ENCODE peak calls at places on chromosome 15, in four cellular contexts. One of them, this sample, is unnamed.

GRCh38 chr15:33086500-33087141 is 107.9 kb downstream of the FMN1 start:
- DNase-seq in esophagus squamous epithelium: no peak
- DNase-seq in adrenal gland: no peak
- DNase-seq in gastrocnemius medialis: no peak
- DNase-seq in this sample: no peak

GRCh38 chr15:62105266-62105665 is 38.5 kb downstream of the C2CD4A start:
- DNase-seq in esophagus squamous epithelium: no peak
- DNase-seq in adrenal gland: no peak
- DNase-seq in gastrocnemius medialis: no peak
- DNase-seq in this sample: no peak

GRCh38 chr15:67840747-67841634 is 1.1 kb upstream of the RNU6-1 start:
- DNase-seq in esophagus squamous epithelium: no peak
- DNase-seq in adrenal gland: no peak
- DNase-seq in gastrocnemius medialis: no peak
- DNase-seq in this sample: no peak

GRCh38 chr15:99992611-99993231 is 259.5 kb upstream of the LYSMD4 start:
- DNase-seq in esophagus squamous epithelium: no peak
- DNase-seq in adrenal gland: peak
- DNase-seq in gastrocnemius medialis: no peak
- DNase-seq in this sample: no peak

GRCh38 chr15:93024716-93025624 is 64.0 kb downstream of the RGMA start:
- DNase-seq in esophagus squamous epithelium: no peak
- DNase-seq in adrenal gland: no peak
- DNase-seq in gastrocnemius medialis: no peak
- DNase-seq in this sample: no peak

GRCh38 chr15:70535071-70535954 is 228.0 kb downstream of the UACA start:
- DNase-seq in esophagus squamous epithelium: no peak
- DNase-seq in adrenal gland: no peak
- DNase-seq in gastrocnemius medialis: no peak
- DNase-seq in this sample: no peak

GRCh38 chr15:49155834-49156627 is 632 bp upstream of the COPS2 start:
- DNase-seq in esophagus squamous epithelium: no peak
- DNase-seq in adrenal gland: no peak
- DNase-seq in gastrocnemius medialis: no peak
- DNase-seq in this sample: no peak

GRCh38 chr15:47289667-47290066 is 427.6 kb upstream of the SEMA6D start:
- DNase-seq in esophagus squamous epithelium: no peak
- DNase-seq in adrenal gland: no peak
- DNase-seq in gastrocnemius medialis: no peak
- DNase-seq in this sample: no peak

GRCh38 chr15:95182081-95182480 is 950.7 kb downstream of the MCTP2 start:
- DNase-seq in esophagus squamous epithelium: no peak
- DNase-seq in adrenal gland: no peak
- DNase-seq in gastrocnemius medialis: no peak
- DNase-seq in this sample: no peak

GRCh38 chr15:38895326-38896282 is 331.0 kb upstream of the RASGRP1 start:
- DNase-seq in esophagus squamous epithelium: no peak
- DNase-seq in adrenal gland: no peak
- DNase-seq in gastrocnemius medialis: no peak
- DNase-seq in this sample: no peak

GRCh38 chr15:49645937-49646336 is 25.1 kb downstream of the DTWD1 start:
- DNase-seq in esophagus squamous epithelium: no peak
- DNase-seq in adrenal gland: peak
- DNase-seq in gastrocnemius medialis: no peak
- DNase-seq in this sample: peak

GRCh38 chr15:39936681-39937080 is 2.8 kb downstream of the EIF2AK4 start:
- DNase-seq in esophagus squamous epithelium: no peak
- DNase-seq in adrenal gland: no peak
- DNase-seq in gastrocnemius medialis: no peak
- DNase-seq in this sample: no peak

GRCh38 chr15:81292516-81293001 is 31.4 kb downstream of the STARD5 start:
- DNase-seq in esophagus squamous epithelium: no peak
- DNase-seq in adrenal gland: no peak
- DNase-seq in gastrocnemius medialis: no peak
- DNase-seq in this sample: no peak

GRCh38 chr15:42140383-42141070 is 15.9 kb downstream of the PLA2G4F start:
- DNase-seq in esophagus squamous epithelium: no peak
- DNase-seq in adrenal gland: peak
- DNase-seq in gastrocnemius medialis: no peak
- DNase-seq in this sample: no peak

GRCh38 chr15:52183562-52184173 is 7.5 kb downstream of the GNB5 start:
- DNase-seq in esophagus squamous epithelium: no peak
- DNase-seq in adrenal gland: no peak
- DNase-seq in gastrocnemius medialis: no peak
- DNase-seq in this sample: no peak

GRCh38 chr15:66775127-66776105 is 73.4 kb downstream of the SMAD6 start:
- DNase-seq in esophagus squamous epithelium: no peak
- DNase-seq in adrenal gland: no peak
- DNase-seq in gastrocnemius medialis: no peak
- DNase-seq in this sample: no peak

GRCh38 chr15:69729167-69729748 is 276.6 kb downstream of the RPLP1 start:
- DNase-seq in esophagus squamous epithelium: no peak
- DNase-seq in adrenal gland: peak
- DNase-seq in gastrocnemius medialis: no peak
- DNase-seq in this sample: peak

GRCh38 chr15:72492733-72493132 is 18.6 kb downstream of the ARIH1 start:
- DNase-seq in esophagus squamous epithelium: no peak
- DNase-seq in adrenal gland: no peak
- DNase-seq in gastrocnemius medialis: no peak
- DNase-seq in this sample: no peak

GRCh38 chr15:72135719-72136118 is 17.5 kb downstream of the SENP8 start:
- DNase-seq in esophagus squamous epithelium: no peak
- DNase-seq in adrenal gland: no peak
- DNase-seq in gastrocnemius medialis: no peak
- DNase-seq in this sample: no peak

GRCh38 chr15:99704444-99704838 is 28.8 kb downstream of the LYSMD4 start:
- DNase-seq in esophagus squamous epithelium: no peak
- DNase-seq in adrenal gland: peak
- DNase-seq in gastrocnemius medialis: peak
- DNase-seq in this sample: peak

GRCh38 chr15:86162172-86162591 is 82.5 kb downstream of the AGBL1 start:
- DNase-seq in esophagus squamous epithelium: no peak
- DNase-seq in adrenal gland: no peak
- DNase-seq in gastrocnemius medialis: peak
- DNase-seq in this sample: no peak

GRCh38 chr15:99683000-99683670 is 50.1 kb downstream of the LYSMD4 start:
- DNase-seq in esophagus squamous epithelium: no peak
- DNase-seq in adrenal gland: no peak
- DNase-seq in gastrocnemius medialis: no peak
- DNase-seq in this sample: no peak

GRCh38 chr15:66704019-66704782 is 2.2 kb downstream of the SMAD6 start:
- DNase-seq in esophagus squamous epithelium: no peak
- DNase-seq in adrenal gland: no peak
- DNase-seq in gastrocnemius medialis: no peak
- DNase-seq in this sample: no peak

GRCh38 chr15:98382139-98382538 is 266.2 kb upstream of the IGF1R start:
- DNase-seq in esophagus squamous epithelium: no peak
- DNase-seq in adrenal gland: no peak
- DNase-seq in gastrocnemius medialis: no peak
- DNase-seq in this sample: no peak

GRCh38 chr15:100245855-100246254 is 95.9 kb downstream of the ADAMTS17 start:
- DNase-seq in esophagus squamous epithelium: no peak
- DNase-seq in adrenal gland: peak
- DNase-seq in gastrocnemius medialis: no peak
- DNase-seq in this sample: no peak

GRCh38 chr15:98920091-98920880 is 87.3 kb downstream of the PGPEP1L start:
- DNase-seq in esophagus squamous epithelium: no peak
- DNase-seq in adrenal gland: no peak
- DNase-seq in gastrocnemius medialis: no peak
- DNase-seq in this sample: no peak

GRCh38 chr15:95174880-95175279 is 943.5 kb downstream of the MCTP2 start:
- DNase-seq in esophagus squamous epithelium: no peak
- DNase-seq in adrenal gland: no peak
- DNase-seq in gastrocnemius medialis: no peak
- DNase-seq in this sample: no peak

GRCh38 chr15:78418239-78418638 is 19.8 kb upstream of the IREB2 start:
- DNase-seq in esophagus squamous epithelium: no peak
- DNase-seq in adrenal gland: no peak
- DNase-seq in gastrocnemius medialis: no peak
- DNase-seq in this sample: no peak

GRCh38 chr15:67105065-67105951 is 39.9 kb downstream of the SMAD3 start:
- DNase-seq in esophagus squamous epithelium: no peak
- DNase-seq in adrenal gland: peak
- DNase-seq in gastrocnemius medialis: no peak
- DNase-seq in this sample: no peak

GRCh38 chr15:57323806-57324589 is 52.3 kb upstream of the CGNL1 start:
- DNase-seq in esophagus squamous epithelium: no peak
- DNase-seq in adrenal gland: peak
- DNase-seq in gastrocnemius medialis: no peak
- DNase-seq in this sample: peak
- TF ChIP-seq POLR2A in esophagus squamous epithelium: no peak
- TF ChIP-seq POLR2A in adrenal gland: no peak
- TF ChIP-seq POLR2A in gastrocnemius medialis: no peak
- TF ChIP-seq POLR2A in this sample: no peak

DNA sequence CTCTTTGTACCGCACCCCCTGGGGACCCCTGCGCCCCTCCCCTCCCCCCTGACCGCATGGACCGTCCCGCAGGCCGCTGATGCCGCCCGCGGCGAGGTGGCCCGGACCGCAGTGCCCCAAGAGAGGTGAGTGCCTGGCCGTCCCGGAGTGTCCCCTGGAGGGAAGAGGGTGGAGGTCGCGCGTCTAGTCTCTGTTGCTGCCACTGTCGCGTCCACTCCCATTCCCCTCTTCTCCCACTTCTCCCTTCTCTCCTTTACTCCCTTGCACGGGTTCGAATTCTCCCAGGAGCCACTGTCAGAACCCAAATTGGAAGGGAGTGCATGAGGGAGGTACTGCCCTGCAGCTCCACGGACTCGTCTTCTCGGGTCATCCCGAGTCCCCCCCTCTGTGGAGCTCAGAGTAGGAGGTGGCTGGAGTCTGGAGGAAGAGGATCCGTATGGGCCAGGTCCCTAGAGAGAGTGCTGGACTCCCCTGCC is 754 bp downstream of the CSK start:
- DNase-seq in esophagus squamous epithelium: no peak
- DNase-seq in adrenal gland: no peak
- DNase-seq in gastrocnemius medialis: no peak
- DNase-seq in this sample: no peak
- TF ChIP-seq POLR2A in esophagus squamous epithelium: no peak
- TF ChIP-seq POLR2A in adrenal gland: no peak
- TF ChIP-seq POLR2A in gastrocnemius medialis: no peak
- TF ChIP-seq POLR2A in this sample: no peak

GRCh38 chr15:65306551-65306950 is 2.1 kb downstream of the RNU5B-1 start:
- DNase-seq in esophagus squamous epithelium: no peak
- DNase-seq in adrenal gland: no peak
- DNase-seq in gastrocnemius medialis: no peak
- DNase-seq in this sample: no peak

GRCh38 chr15:65303687-65304392 is 637 bp upstream of the RNU5B-1 start:
- DNase-seq in esophagus squamous epithelium: no peak
- DNase-seq in adrenal gland: no peak
- DNase-seq in gastrocnemius medialis: peak
- DNase-seq in this sample: no peak

GRCh38 chr15:65305144-65305758 is 774 bp downstream of the RNU5B-1 start:
- DNase-seq in esophagus squamous epithelium: no peak
- DNase-seq in adrenal gland: no peak
- DNase-seq in gastrocnemius medialis: no peak
- DNase-seq in this sample: no peak

GRCh38 chr15:65305776-65306175 is 1.3 kb downstream of the RNU5B-1 start:
- DNase-seq in esophagus squamous epithelium: no peak
- DNase-seq in adrenal gland: no peak
- DNase-seq in gastrocnemius medialis: no peak
- DNase-seq in this sample: no peak

DNA sequence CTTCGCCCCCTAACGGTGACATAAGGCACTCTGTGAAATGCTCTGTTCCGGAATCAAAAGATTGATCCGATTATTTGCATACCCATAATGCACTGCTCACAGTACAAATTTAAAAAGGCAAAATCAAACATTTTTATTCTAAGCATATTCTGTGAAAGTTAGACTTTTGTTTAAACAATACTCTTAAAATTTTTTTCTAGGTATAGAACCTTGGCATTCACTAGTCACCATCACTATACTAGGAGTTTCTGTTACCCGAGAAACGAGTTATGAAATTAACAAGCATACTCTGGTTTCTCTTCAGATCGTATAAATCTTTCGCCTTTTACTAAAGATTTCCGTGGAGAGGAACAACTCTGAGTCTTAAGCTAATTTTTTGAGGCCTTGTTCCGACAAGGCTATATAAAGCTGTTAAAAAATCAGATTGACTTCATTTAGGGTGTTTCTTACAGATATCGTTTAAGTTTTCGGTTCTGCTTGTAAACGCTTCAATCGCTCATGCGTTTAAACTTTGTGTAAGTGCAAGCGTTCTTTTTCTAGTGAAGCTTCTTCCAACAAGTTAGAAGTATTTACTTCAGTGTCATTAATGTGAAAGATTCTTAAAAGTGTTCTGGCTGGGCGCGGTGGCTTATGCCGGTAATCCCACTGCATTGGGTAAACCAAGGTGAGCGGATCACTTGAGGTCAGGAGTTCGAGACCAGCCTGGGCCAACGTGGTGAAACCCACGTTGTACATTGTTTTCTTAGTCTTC is at the start of gene RNU5B-1:
- DNase-seq in esophagus squamous epithelium: no peak
- DNase-seq in adrenal gland: peak
- DNase-seq in gastrocnemius medialis: peak
- DNase-seq in this sample: peak
- TF ChIP-seq POLR2A in esophagus squamous epithelium: peak
- TF ChIP-seq POLR2A in adrenal gland: peak
- TF ChIP-seq POLR2A in gastrocnemius medialis: peak
- TF ChIP-seq POLR2A in this sample: peak

GRCh38 chr15:35092846-35093245 is 7.8 kb upstream of the NANOGP8 start:
- DNase-seq in esophagus squamous epithelium: no peak
- DNase-seq in adrenal gland: no peak
- DNase-seq in gastrocnemius medialis: no peak
- DNase-seq in this sample: no peak
- TF ChIP-seq POLR2A in esophagus squamous epithelium: no peak
- TF ChIP-seq POLR2A in adrenal gland: no peak
- TF ChIP-seq POLR2A in gastrocnemius medialis: no peak
- TF ChIP-seq POLR2A in this sample: no peak

GRCh38 chr15:90660195-90660995 is 56.8 kb upstream of the BLM start:
- DNase-seq in esophagus squamous epithelium: peak
- DNase-seq in adrenal gland: peak
- DNase-seq in gastrocnemius medialis: peak
- DNase-seq in this sample: peak
- TF ChIP-seq POLR2A in esophagus squamous epithelium: no peak
- TF ChIP-seq POLR2A in adrenal gland: peak
- TF ChIP-seq POLR2A in gastrocnemius medialis: peak
- TF ChIP-seq POLR2A in this sample: peak

GRCh38 chr15:74962671-74963070 is 6.1 kb upstream of the RPP25 start:
- DNase-seq in esophagus squamous epithelium: no peak
- DNase-seq in adrenal gland: no peak
- DNase-seq in gastrocnemius medialis: no peak
- DNase-seq in this sample: no peak

GRCh38 chr15:74963213-74963612 is 6.6 kb upstream of the RPP25 start:
- DNase-seq in esophagus squamous epithelium: no peak
- DNase-seq in adrenal gland: no peak
- DNase-seq in gastrocnemius medialis: no peak
- DNase-seq in this sample: no peak

GRCh38 chr15:74967670-74968069 is 11.1 kb upstream of the RPP25 start:
- DNase-seq in esophagus squamous epithelium: no peak
- DNase-seq in adrenal gland: no peak
- DNase-seq in gastrocnemius medialis: no peak
- DNase-seq in this sample: no peak

GRCh38 chr15:74962219-74962618 is 5.6 kb upstream of the RPP25 start:
- DNase-seq in esophagus squamous epithelium: no peak
- DNase-seq in adrenal gland: no peak
- DNase-seq in gastrocnemius medialis: no peak
- DNase-seq in this sample: no peak

GRCh38 chr15:74964794-74965193 is 8.2 kb upstream of the RPP25 start:
- DNase-seq in esophagus squamous epithelium: no peak
- DNase-seq in adrenal gland: no peak
- DNase-seq in gastrocnemius medialis: no peak
- DNase-seq in this sample: no peak
- TF ChIP-seq POLR2A in esophagus squamous epithelium: no peak
- TF ChIP-seq POLR2A in adrenal gland: no peak
- TF ChIP-seq POLR2A in gastrocnemius medialis: no peak
- TF ChIP-seq POLR2A in this sample: no peak

GRCh38 chr15:89912674-89913396 is at the start of gene ARPIN:
- DNase-seq in esophagus squamous epithelium: no peak
- DNase-seq in adrenal gland: no peak
- DNase-seq in gastrocnemius medialis: no peak
- DNase-seq in this sample: peak
- TF ChIP-seq POLR2A in esophagus squamous epithelium: no peak
- TF ChIP-seq POLR2A in adrenal gland: no peak
- TF ChIP-seq POLR2A in gastrocnemius medialis: no peak
- TF ChIP-seq POLR2A in this sample: no peak

This sample was measured in tibial nerve.